ENCODE peak calls at places on chromosome 2, in eight cellular contexts. P is HCEC 1CT; A is NCI-H1436; E is NCI-H1417; F is hepatic stellate cell; D is brain microvascular endothelial cell; X is activated CD8-positive, alpha-beta T cell treated with anti-CD3 and anti-CD28 coated beads for 36 hours; G is skeletal muscle cell. R is an unnamed sample.

GRCh38 chr2:74815955-74816354 is 18.0 kb upstream of the HK2 start:
- DNase-seq in D (no peak), F (no peak), X (no peak), A (no peak), E (no peak), G (no peak), P (no peak), R (no peak)

GRCh38 chr2:191983186-191983585 is 136.3 kb upstream of the CAVIN2 start:
- DNase-seq in E (peak; percentile 26), D (no peak), X (no peak), F (no peak), A (no peak), P (no peak), G (no peak), R (peak; percentile 74)

GRCh38 chr2:135688002-135688401 is 53.7 kb upstream of the UBXN4 start:
- DNase-seq in A (no peak), X (no peak), E (no peak), D (peak; percentile 20), F (no peak), G (no peak), P (peak; percentile 45), R (no peak)

GRCh38 chr2:187586091-187586632 is 31.9 kb upstream of the TFPI start:
- DNase-seq in P (peak; percentile 68), G (peak; percentile 54), A (no peak), E (no peak), F (no peak), X (peak; percentile 17), D (peak; percentile 34), R (no peak)

GRCh38 chr2:241882090-241882625 is 12.6 kb downstream of the RTP5 start:
- DNase-seq in A (no peak), E (peak; percentile 72), P (no peak), X (peak; percentile 92), G (no peak), D (no peak), F (no peak), R (peak; percentile 52)

GRCh38 chr2:8152392-8153257 is 529.2 kb upstream of the ID2 start:
- DNase-seq in F (no peak), E (no peak), G (no peak), X (peak; percentile 13), D (no peak), P (no peak), A (no peak), R (no peak)

GRCh38 chr2:104786204-104786603 is 67.7 kb upstream of the POU3F3 start:
- DNase-seq in A (no peak), D (no peak), X (no peak), G (no peak), F (no peak), P (no peak), E (no peak), R (no peak)

GRCh38 chr2:203394519-203395227 is 66.5 kb downstream of the ABI2 start:
- DNase-seq in P (no peak), A (no peak), G (no peak), E (no peak), D (no peak), X (peak; percentile 16), F (no peak), R (no peak)

GRCh38 chr2:28227498-28227897 is 165.2 kb upstream of the FOSL2 start:
- DNase-seq in F (no peak), E (no peak), X (no peak), G (no peak), A (no peak), P (no peak), D (no peak), R (no peak)

GRCh38 chr2:134137182-134137595 is 116.7 kb upstream of the MGAT5 start:
- DNase-seq in F (peak; percentile 75), P (peak; percentile 75), G (no peak), D (no peak), X (peak; percentile 25), A (no peak), E (no peak), R (no peak)

GRCh38 chr2:37560863-37561614 is 110.4 kb downstream of the CDC42EP3 start:
- DNase-seq in X (no peak), E (no peak), A (no peak), F (no peak), P (no peak), G (no peak), D (no peak), R (no peak)

GRCh38 chr2:42723465-42723864 is 40.5 kb downstream of the OXER1 start:
- DNase-seq in X (no peak), D (no peak), G (no peak), A (no peak), F (no peak), P (no peak), E (no peak), R (no peak)

GRCh38 chr2:132754392-132754791 is 84.4 kb upstream of the LYPD1 start:
- DNase-seq in F (no peak), G (no peak), E (no peak), A (no peak), P (no peak), D (no peak), X (no peak), R (no peak)

R was measured in NCI-H146.